ENCODE peak calls at places on chromosomes 2 and 18, in four cellular contexts. E is spleen; Z is HFFc6; P is CD8-positive, alpha-beta T cell. V is an unnamed sample.

GRCh38 chr18:75003089-75003488 is 205.8 kb downstream of the PTGR3 start:
- DNase-seq in E (no peak), Z (no peak), P (no peak), V (no peak)

GRCh38 chr2:30684026-30684425 is 123.2 kb downstream of the CAPN13 start:
- DNase-seq in E (no peak), Z (no peak), P (no peak), V (no peak)

GRCh38 chr2:236369606-236370005 is 105.4 kb upstream of the ASB18 start:
- DNase-seq in E (peak), Z (no peak), P (no peak), V (no peak)

GRCh38 chr2:71457123-71457958 is 4.0 kb downstream of the DYSF start:
- DNase-seq in E (no peak), Z (no peak), P (no peak), V (no peak)

GRCh38 chr2:142220901-142221300 is 90.1 kb upstream of the LRP1B start:
- DNase-seq in E (no peak), Z (no peak), P (no peak), V (peak)

GRCh38 chr2:10414000-10414451 is 34.1 kb downstream of the ODC1 start:
- DNase-seq in E (no peak), Z (peak), P (no peak), V (peak)

GRCh38 chr18:76490701-76491171 is 4.3 kb downstream of the ZNF516 start:
- DNase-seq in E (peak), Z (no peak), P (peak), V (no peak)

GRCh38 chr2:196275646-196276352 is 104.4 kb upstream of the STK17B start:
- DNase-seq in E (no peak), Z (peak), P (no peak), V (peak)

GRCh38 chr2:63056309-63057065 is 5.9 kb downstream of the OTX1 start:
- DNase-seq in E (peak), Z (no peak), P (no peak), V (peak)

GRCh38 chr2:132623096-132623839 is 46.7 kb downstream of the LYPD1 start:
- DNase-seq in E (no peak), Z (peak), P (no peak), V (peak)

GRCh38 chr2:12501469-12502147 is 215.1 kb upstream of the TRIB2 start:
- DNase-seq in E (peak), Z (no peak), P (peak), V (peak)

GRCh38 chr2:174633621-174633927 is 36.0 kb upstream of the WIPF1 start:
- DNase-seq in E (peak), Z (no peak), P (no peak), V (peak)

GRCh38 chr2:169036717-169037450 is 5.8 kb upstream of the ABCB11 start:
- DNase-seq in E (no peak), Z (no peak), P (no peak), V (no peak)

GRCh38 chr2:239368906-239369584 is 31.8 kb downstream of the HDAC4 start:
- DNase-seq in E (peak), Z (no peak), P (no peak), V (no peak)

GRCh38 chr2:216554286-216554685 is 55.6 kb downstream of the RPL37A start:
- DNase-seq in E (no peak), Z (no peak), P (no peak), V (no peak)

GRCh38 chr2:146661494-146662096 is 1183.2 kb upstream of the ACVR2A start:
- DNase-seq in E (no peak), Z (peak), P (no peak), V (peak)

GRCh38 chr2:127695491-127696472 is 5.5 kb upstream of the SFT2D3 start:
- DNase-seq in E (peak), Z (peak), P (no peak), V (peak)

GRCh38 chr18:12271376-12272235 is 17.4 kb downstream of the CIDEA start:
- DNase-seq in E (no peak), Z (peak), P (peak), V (peak)

GRCh38 chr2:225740086-225740485 is 340.6 kb downstream of the NYAP2 start:
- DNase-seq in E (no peak), Z (no peak), P (no peak), V (peak)

GRCh38 chr18:37210781-37211180 is 354.8 kb downstream of the CELF4 start:
- DNase-seq in E (no peak), Z (no peak), P (no peak), V (no peak)

GRCh38 chr18:37207343-37207742 is 358.3 kb downstream of the CELF4 start:
- DNase-seq in E (no peak), Z (no peak), P (no peak), V (no peak)
- TF ChIP-seq CTCF in E (no peak), Z (no peak), P (no peak), V (no peak)

DNA sequence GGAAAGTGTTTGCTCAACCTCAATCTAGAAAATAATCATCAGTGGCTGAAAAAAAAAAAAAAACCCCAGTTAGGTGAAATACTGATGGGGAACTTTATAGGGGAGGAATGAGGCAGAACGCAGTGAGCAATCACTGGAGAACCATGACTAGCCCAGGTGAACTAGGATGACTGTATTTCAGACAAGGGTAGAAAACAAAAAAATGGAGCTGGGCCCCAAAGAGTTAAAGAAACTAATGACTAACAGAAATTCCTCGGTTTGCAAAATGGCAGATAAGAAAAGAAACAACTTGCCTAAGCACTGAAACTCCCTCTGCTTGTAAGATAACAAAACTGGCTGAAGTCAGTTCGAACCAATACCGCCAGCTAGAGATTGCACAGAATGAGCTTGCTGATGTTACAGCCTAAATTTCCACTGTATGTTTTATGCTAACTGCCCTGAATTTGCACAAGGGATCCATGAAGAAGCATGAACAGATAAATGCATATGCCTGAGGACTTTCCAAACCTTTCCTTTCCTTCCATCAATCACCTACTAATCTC is 245.9 kb downstream of the METTL4 start:
- DNase-seq in E (no peak), Z (peak), P (no peak), V (no peak)
- TF ChIP-seq CTCF in E (no peak), Z (no peak), P (no peak), V (no peak)

DNA sequence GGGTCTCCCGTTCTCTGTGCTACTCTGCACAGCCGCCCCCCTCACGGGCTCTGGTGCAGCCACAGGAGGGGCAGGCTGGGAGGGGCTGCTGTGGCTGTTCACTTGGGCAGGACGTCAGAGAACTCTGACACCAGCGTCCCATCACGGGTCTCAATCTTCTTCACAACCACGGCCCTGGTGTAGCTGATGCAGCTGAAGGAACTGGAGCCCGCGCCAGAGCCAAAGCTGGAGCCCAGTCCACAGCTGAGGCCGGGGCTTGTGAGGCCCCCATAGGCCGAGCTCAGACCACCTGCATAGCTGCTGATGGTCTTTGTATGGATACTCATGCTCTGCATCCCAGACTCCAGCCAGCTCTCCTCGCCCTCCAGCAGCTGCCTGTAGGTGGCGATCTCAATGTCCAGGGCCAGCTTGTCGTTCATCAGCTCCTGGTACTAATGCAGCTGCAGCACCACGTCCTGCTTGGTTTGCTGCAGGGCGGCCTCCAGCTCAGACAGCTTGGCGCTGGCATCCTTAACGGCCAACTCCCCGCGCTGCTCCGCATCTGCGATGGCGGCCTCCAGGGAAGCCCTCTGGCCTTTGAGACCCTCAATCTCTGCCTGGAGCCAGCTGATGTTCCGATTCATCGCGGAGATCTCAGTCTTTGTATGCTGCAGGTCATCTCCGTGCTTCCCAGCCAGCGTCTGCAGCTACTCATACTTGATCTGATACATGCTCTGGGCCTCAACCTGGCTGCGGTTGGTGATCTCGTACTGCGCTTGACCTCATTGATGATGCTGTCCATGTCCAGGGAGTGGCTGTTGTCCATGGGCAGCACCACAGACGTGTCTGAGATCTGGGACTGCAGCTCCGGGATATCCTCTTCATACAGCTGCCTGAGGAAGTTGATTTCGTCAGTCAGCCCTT is 7.4 kb upstream of the DUSP19 start:
- DNase-seq in E (no peak), Z (peak), P (no peak), V (peak)
- TF ChIP-seq CTCF in E (peak), Z (peak), P (no peak), V (peak)

GRCh38 chr2:23402205-23402740 is 17.3 kb downstream of the KLHL29 start:
- DNase-seq in E (no peak), Z (no peak), P (no peak), V (no peak)

GRCh38 chr2:23400703-23401102 is 15.7 kb downstream of the KLHL29 start:
- DNase-seq in E (no peak), Z (no peak), P (no peak), V (no peak)

GRCh38 chr2:23401427-23402204 is 16.6 kb downstream of the KLHL29 start:
- DNase-seq in E (no peak), Z (no peak), P (no peak), V (no peak)

GRCh38 chr2:23397483-23397882 is 12.5 kb downstream of the KLHL29 start:
- DNase-seq in E (no peak), Z (no peak), P (no peak), V (no peak)

DNA sequence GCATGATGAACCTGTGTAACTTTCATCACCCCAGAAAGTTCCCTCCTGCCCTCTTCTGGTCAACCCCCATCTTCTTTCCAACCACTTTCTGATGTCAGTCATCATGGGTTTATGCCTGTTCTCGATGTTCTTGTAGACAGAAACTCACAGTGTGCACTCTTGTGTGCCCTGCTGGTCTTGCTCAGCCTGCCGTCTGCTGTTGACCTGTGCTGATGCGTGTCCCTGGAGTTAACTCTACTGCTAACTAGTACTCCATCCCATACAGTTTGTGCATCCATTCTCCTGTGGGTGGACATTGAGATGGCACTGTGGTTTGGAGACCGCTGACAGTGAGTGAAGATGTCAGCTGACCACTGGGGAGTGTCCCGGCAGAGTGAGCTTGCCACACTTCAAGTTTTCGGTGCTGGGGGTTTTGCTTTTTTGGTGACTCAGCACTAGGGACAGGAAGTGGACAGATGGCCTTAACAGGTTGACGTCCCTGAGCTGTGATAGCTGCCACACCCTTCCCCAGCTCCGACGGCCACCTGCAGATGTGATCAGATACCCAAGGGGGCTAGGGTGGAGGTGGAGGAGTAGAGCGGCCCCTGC is 14.8 kb downstream of the KLHL29 start:
- DNase-seq in E (no peak), Z (no peak), P (no peak), V (no peak)
- TF ChIP-seq CTCF in E (no peak), Z (peak), P (no peak), V (no peak)

V was measured in foreskin fibroblast.